ENCODE peak calls at places on chromosomes 4 and X, in six cellular contexts. H is transverse colon, A is MM.1S, C is right atrium auricular region, D is Calu3, I is left ventricle myocardium inferior. X is an unnamed sample.

GRCh38 chr4:75598390-75598789 is 31.9 kb downstream of the CDKL2 start:
- DNase-seq in H (no peak), A (peak), C (no peak), D (no peak), I (no peak), X (peak)

GRCh38 chr4:107838763-107839162 is 14.0 kb downstream of the SGMS2 start:
- DNase-seq in H (no peak), A (no peak), C (no peak), D (no peak), I (no peak), X (peak)

GRCh38 chr4:148654131-148654530 is 211.9 kb upstream of the NR3C2 start:
- DNase-seq in H (no peak), A (no peak), C (no peak), D (no peak), I (no peak), X (no peak)

GRCh38 chrX:15496809-15497208 is 3.7 kb upstream of the PIR start:
- DNase-seq in H (no peak), A (no peak), C (no peak), D (no peak), I (no peak), X (no peak)

GRCh38 chrX:70960728-70961127 is 29.8 kb upstream of the SLC7A3 start:
- DNase-seq in H (no peak), A (peak), C (no peak), D (no peak), I (no peak), X (peak)

GRCh38 chrX:114774691-114775090 is 190.8 kb downstream of the HTR2C start:
- DNase-seq in H (no peak), A (no peak), C (no peak), D (peak), I (no peak), X (peak)

GRCh38 chr4:83905952-83906351 is 370.0 kb downstream of the GPAT3 start:
- DNase-seq in H (no peak), A (peak), C (no peak), D (no peak), I (no peak), X (no peak)

GRCh38 chr4:133594246-133595207 is 445.4 kb downstream of the PCDH10 start:
- DNase-seq in H (no peak), A (no peak), C (no peak), D (no peak), I (no peak), X (peak)

GRCh38 chrX:108070891-108071290 is 20.5 kb downstream of the PSMD10 start:
- DNase-seq in H (no peak), A (no peak), C (no peak), D (peak), I (no peak), X (peak)

GRCh38 chr4:6720202-6720699 is 4.3 kb downstream of the BLOC1S4 start:
- DNase-seq in H (peak), A (peak), C (peak), D (peak), I (peak), X (peak)

GRCh38 chrX:39808471-39808917 is 289.3 kb downstream of the BCOR start:
- DNase-seq in H (no peak), A (no peak), C (no peak), D (no peak), I (no peak), X (peak)

GRCh38 chrX:80550722-80551121 is 130.5 kb downstream of the TENT5D start:
- DNase-seq in H (no peak), A (peak), C (no peak), D (peak), I (no peak), X (no peak)

DNA sequence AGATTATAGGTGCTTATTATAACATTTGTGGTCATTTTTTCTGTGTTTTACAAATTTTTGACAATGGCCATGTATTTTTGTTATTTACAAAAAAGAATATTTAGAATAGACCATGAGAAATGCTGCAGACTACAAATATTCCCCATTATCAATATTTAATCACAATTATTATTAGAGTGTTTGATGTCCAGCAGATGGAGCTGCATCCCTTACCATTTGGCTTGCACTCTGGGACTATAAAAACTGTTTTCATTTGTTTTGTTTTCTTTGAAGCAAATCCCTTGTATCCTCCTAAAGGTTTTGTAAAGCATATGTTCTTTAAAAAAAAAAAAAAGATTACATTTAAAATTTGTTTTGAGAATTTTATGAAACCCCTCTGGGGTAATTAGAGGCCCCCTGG is 85.6 kb upstream of the CXorf66 start:
- DNase-seq in H (no peak), A (peak), C (no peak), D (no peak), I (no peak), X (peak)
- TF ChIP-seq CTCF in H (no peak), A (peak), C (no peak), D (no peak), I (peak), X (peak)

DNA sequence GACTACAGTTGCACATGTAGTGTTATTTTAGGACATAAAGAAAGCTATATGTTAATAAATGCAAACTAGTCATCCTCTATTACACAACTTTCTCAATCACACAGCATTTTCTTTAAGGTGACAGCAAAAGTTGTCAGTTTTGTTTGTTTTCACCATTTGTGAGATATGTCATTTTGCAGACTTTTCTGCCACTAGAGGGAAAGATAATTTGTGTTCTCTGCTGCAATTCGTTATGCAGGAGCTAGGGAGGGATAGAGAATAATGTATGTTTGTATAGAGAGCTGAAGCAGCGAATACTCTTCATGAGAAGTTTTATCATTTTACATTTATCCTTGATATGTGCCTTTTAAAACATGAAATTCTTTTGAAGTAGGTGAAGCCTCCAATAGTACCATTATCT is 670.6 kb upstream of the ATOH1 start:
- DNase-seq in H (no peak), A (no peak), C (no peak), D (no peak), I (no peak), X (no peak)
- TF ChIP-seq CTCF in H (no peak), A (no peak), C (no peak), D (no peak), I (no peak), X (no peak)

DNA sequence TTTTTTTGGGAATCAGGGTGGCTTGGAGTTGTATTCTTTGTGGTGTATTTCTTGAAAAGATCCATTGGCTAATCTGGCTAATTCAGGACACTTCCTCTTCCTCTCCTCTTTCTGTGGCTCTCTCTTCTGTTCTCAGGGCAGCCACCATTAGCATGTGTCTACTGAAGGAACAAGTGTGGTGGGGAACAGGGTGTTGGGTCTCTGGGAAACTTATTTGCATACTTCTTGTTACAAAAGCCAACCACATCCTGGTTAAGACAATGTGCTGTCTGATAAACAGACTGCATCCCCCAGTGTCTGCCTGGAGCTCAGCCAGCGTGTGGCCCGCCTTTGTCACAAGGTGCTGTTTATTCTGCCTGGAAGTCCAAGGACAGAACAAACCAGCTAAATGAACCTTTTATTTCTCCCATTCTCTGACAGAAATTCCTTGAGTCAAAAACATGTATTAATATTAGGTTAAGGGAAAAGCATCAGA is 203.4 kb downstream of the SPRY1 start:
- DNase-seq in H (peak), A (peak), C (peak), D (peak), I (peak), X (peak)
- TF ChIP-seq CTCF in H (no peak), A (no peak), C (no peak), D (no peak), I (no peak), X (no peak)

GRCh38 chr4:174177536-174177935 is 105.9 kb downstream of the FBXO8 start:
- DNase-seq in H (no peak), A (no peak), C (no peak), D (no peak), I (no peak), X (peak)

GRCh38 chr4:174181827-174182226 is 101.6 kb downstream of the FBXO8 start:
- DNase-seq in H (no peak), A (no peak), C (no peak), D (no peak), I (no peak), X (no peak)
- TF ChIP-seq CTCF in H (no peak), A (no peak), C (no peak), D (no peak), I (no peak), X (peak)

DNA sequence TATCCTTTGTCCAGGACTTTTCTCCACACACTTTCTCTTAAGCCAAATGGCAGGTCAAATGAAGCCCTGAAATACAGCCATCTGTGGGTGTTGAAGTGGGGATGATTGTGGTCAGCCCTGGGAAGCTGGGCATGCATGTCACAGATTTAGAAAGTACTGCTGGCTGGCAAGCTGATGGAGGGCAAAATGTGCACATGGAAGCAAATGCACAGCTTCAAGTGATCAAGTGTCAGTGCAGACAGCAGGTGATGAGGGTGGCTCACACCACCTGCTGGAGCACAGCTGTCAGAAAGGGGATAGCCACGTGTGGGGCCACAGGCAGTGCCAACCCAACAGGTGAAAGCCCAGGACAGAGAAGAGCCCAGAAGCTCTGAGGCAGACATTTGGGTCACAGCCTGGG is 40.3 kb upstream of the ATXN3L start:
- DNase-seq in H (no peak), A (peak), C (no peak), D (no peak), I (peak), X (no peak)
- TF ChIP-seq CTCF in H (no peak), A (peak), C (no peak), D (no peak), I (no peak), X (no peak)

DNA sequence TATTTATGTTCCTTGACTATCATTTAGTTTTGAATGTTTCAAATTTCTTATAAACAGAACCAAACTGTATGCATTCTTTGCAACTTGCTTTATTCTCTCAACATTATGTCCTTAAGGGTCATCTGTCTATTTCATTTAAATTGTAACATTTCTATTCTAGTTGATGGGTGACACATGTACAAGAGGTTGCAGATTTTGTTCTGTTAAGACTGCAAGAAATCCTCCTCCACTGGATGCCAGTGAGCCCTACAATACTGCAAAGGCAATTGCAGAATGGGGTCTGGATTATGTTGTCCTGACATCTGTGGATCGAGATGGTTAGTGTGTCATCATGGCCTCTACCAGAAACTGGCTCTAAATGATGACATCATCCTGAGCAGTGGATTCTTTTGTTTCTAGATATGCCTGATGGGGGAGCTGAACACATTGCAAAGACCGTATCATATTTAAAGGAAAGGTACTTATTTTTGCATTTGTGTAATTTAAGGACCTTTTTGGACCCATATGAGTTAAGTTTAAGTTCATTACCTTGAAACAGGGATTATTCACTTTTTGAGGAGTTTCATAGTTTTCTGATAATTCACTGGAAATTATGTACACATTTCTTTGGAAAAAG is 6.1 kb downstream of the LIAS start:
- DNase-seq in H (no peak), A (no peak), C (no peak), D (no peak), I (no peak), X (peak)
- TF ChIP-seq CTCF in H (no peak), A (no peak), C (no peak), D (no peak), I (no peak), X (peak)

GRCh38 chrX:149940015-149940716 is 1.9 kb upstream of the EOLA2 start:
- DNase-seq in H (peak), A (peak), C (peak), D (peak), I (peak), X (peak)
- TF ChIP-seq CTCF in H (no peak), A (peak), C (no peak), D (peak), I (peak), X (peak)

GRCh38 chr4:25857403-25857802 is 5.4 kb downstream of the SEL1L3 start:
- DNase-seq in H (no peak), A (no peak), C (no peak), D (no peak), I (no peak), X (no peak)
- TF ChIP-seq CTCF in H (no peak), A (no peak), C (no peak), D (no peak), I (no peak), X (no peak)